ENCODE peak calls at places on chromosomes 4 and X, in four cellular contexts. V is iPS DF 6.9, L is ascending aorta, I is PC-3. S is an unnamed sample.

GRCh38 chr4:189507060-189507459 is 433.6 kb upstream of the FRG1 start:
- DNase-seq in V (no peak), L (no peak), I (no peak), S (no peak)

GRCh38 chr4:79695848-79696247 is 287.8 kb upstream of the GK2 start:
- DNase-seq in V (no peak), L (no peak), I (no peak), S (no peak)

GRCh38 chrX:41596586-41596985 is 92.2 kb upstream of the GPR34 start:
- DNase-seq in V (no peak), L (no peak), I (no peak), S (no peak)

GRCh38 chr4:151004222-151004621 is 10.9 kb downstream of the LRBA start:
- DNase-seq in V (no peak), L (no peak), I (peak; percentile 60), S (no peak)

GRCh38 chrX:151633157-151633556 is 62.1 kb upstream of the PRRG3 start:
- DNase-seq in V (no peak), L (no peak), I (no peak), S (no peak)

GRCh38 chrX:135389717-135390116 is 32.0 kb upstream of the SMIM10L2A start:
- DNase-seq in V (no peak), L (no peak), I (peak; percentile 88), S (no peak)

GRCh38 chr4:143025111-143025704 is 159.5 kb upstream of the USP38 start:
- DNase-seq in V (peak; percentile 27), L (no peak), I (peak; percentile 55), S (no peak)

GRCh38 chrX:21373001-21373400 is 1.2 kb upstream of the CNKSR2 start:
- DNase-seq in V (no peak), L (no peak), I (no peak), S (no peak)

GRCh38 chrX:99522450-99522849 is 887.6 kb downstream of the PCDH19 start:
- DNase-seq in V (no peak), L (no peak), I (no peak), S (no peak)

GRCh38 chrX:42832764-42833549 is 55.0 kb upstream of the PPP1R2C start:
- DNase-seq in V (no peak), L (no peak), I (no peak), S (no peak)

GRCh38 chr4:48254381-48255072 is 15.1 kb downstream of the TEC start:
- DNase-seq in V (no peak), L (no peak), I (no peak), S (no peak)

GRCh38 chr4:74531952-74532794 is 87.2 kb downstream of the AREG start:
- DNase-seq in V (peak; percentile 60), L (no peak), I (peak; percentile 85), S (no peak)

GRCh38 chr4:156838761-156839160 is 132.8 kb downstream of the PDGFC start:
- DNase-seq in V (no peak), L (no peak), I (no peak), S (no peak)

GRCh38 chr4:184911310-184911709 is 85.5 kb upstream of the ACSL1 start:
- DNase-seq in V (no peak), L (no peak), I (peak; percentile 76), S (no peak)

GRCh38 chr4:66465111-66465510 is 794.8 kb upstream of the EPHA5 start:
- DNase-seq in V (no peak), L (no peak), I (peak; percentile 50), S (no peak)

GRCh38 chr4:36870121-36870520 is 374.4 kb upstream of the NWD2 start:
- DNase-seq in V (no peak), L (no peak), I (no peak), S (no peak)

GRCh38 chr4:140046573-140046972 is 107.4 kb downstream of the MAML3 start:
- DNase-seq in V (no peak), L (no peak), I (peak; percentile 10), S (no peak)

GRCh38 chr4:144903953-144904711 is 193.9 kb downstream of the ANAPC10 start:
- DNase-seq in V (no peak), L (no peak), I (peak; percentile 17), S (no peak)

GRCh38 chrX:6163761-6164160 is 64.9 kb downstream of the NLGN4X start:
- DNase-seq in V (no peak), L (no peak), I (no peak), S (no peak)

GRCh38 chr4:142960134-142960533 is 114.0 kb upstream of the INPP4B start:
- DNase-seq in V (no peak), L (no peak), I (no peak), S (no peak)

GRCh38 chrX:73913580-73913979 is 350.6 kb downstream of the CHIC1 start:
- DNase-seq in V (no peak), L (no peak), I (no peak), S (no peak)

GRCh38 chr4:19961092-19961491 is 290.6 kb upstream of the SLIT2 start:
- DNase-seq in V (no peak), L (no peak), I (no peak), S (no peak)

GRCh38 chr4:140049924-140050681 is 103.9 kb downstream of the MAML3 start:
- DNase-seq in V (peak; percentile 48), L (no peak), I (peak; percentile 18), S (no peak)

GRCh38 chr4:112386051-112386450 is 88.9 kb downstream of the ALPK1 start:
- DNase-seq in V (no peak), L (no peak), I (no peak), S (no peak)

GRCh38 chr4:179586460-179586859 is 2144.2 kb upstream of the AGA start:
- DNase-seq in V (peak; percentile 2), L (no peak), I (peak; percentile 16), S (no peak)

GRCh38 chr4:154559141-154559841 is 3.5 kb upstream of the FGB start:
- DNase-seq in V (peak; percentile 33), L (no peak), I (peak; percentile 78), S (no peak)

GRCh38 chr4:7347981-7348380 is 86.7 kb downstream of the PSAPL1 start:
- DNase-seq in V (no peak), L (no peak), I (peak; percentile 30), S (no peak)

GRCh38 chr4:100302061-100303026 is 112.1 kb upstream of the DDIT4L start:
- DNase-seq in V (no peak), L (no peak), I (no peak), S (no peak)

GRCh38 chr4:14916554-14917304 is 85.6 kb upstream of the CPEB2 start:
- DNase-seq in V (no peak), L (no peak), I (peak; percentile 84), S (no peak)

GRCh38 chrX:148540114-148540513 is 39.7 kb downstream of the AFF2 start:
- DNase-seq in V (no peak), L (no peak), I (no peak), S (no peak)

GRCh38 chrX:20857746-20858145 is 516.5 kb upstream of the CNKSR2 start:
- DNase-seq in V (no peak), L (no peak), I (peak; percentile 52), S (no peak)

GRCh38 chr4:173013232-173013932 is 155.2 kb upstream of the GALNT7 start:
- DNase-seq in V (peak; percentile 55), L (no peak), I (peak; percentile 57), S (peak; percentile 13)

GRCh38 chr4:57110635-57111546 is 706 bp upstream of the IGFBP7 start:
- DNase-seq in V (peak; percentile 29), L (no peak), I (no peak), S (no peak)

GRCh38 chr4:176755001-176755400 is 37.7 kb downstream of the VEGFC start:
- DNase-seq in V (no peak), L (no peak), I (no peak), S (no peak)
- H3K9me3 ChIP-seq in V (no peaks in the 10 kb centered on the region), L (no peaks in the 10 kb centered on the region), I (no peaks in the 10 kb centered on the region), S (no peaks in the 10 kb centered on the region)

GRCh38 chrX:54494166-54494969 is 1.7 kb downstream of the FGD1 start:
- DNase-seq in V (no peak), L (no peak), I (no peak), S (no peak)
- H3K4me3 ChIP-seq in V (peak overlapping the region; percentile 72), L (peak overlapping the region; percentile 74), I (peak overlapping the region; percentile 84), S (no peak overlapping the region)

GRCh38 chr4:70627620-70628019 is 924 bp upstream of the ENAM start:
- DNase-seq in V (no peak), L (no peak), I (no peak), S (no peak)
- H3K27ac ChIP-seq in V (no peak overlapping the region), L (no peak overlapping the region), I (no peak overlapping the region), S (no peak overlapping the region)

DNA sequence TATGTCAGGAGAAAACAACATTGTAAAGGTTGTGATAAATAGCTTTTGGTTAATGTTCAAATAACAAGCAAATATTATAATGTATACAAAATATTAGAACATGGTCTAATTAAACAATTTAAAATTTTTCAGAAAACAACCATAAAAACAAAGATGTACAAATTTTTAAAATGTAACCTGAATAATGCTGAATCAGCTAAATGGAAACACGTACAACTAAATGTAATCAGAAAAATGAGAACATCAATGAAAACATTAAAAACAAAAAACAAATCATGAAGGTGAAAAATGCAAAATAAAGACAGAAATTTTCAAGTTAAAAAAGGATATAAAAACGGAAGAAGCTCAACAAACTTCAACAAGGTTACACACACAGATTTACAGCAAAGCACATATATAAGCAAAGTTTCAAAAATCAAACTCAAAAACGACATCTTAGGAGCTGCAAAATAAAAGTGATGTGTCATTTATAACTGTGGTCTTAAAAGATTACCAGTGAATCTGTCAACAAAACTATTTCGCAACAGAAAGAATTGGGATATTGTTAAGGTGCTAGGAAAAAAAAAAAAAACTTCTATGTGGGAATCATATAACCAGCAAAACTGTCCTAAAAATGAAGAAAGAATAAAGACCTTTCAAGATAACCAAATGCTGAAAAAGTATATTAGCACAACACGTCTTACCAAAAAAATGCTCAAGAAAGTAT is 31.8 kb downstream of the ZNF732 start:
- DNase-seq in V (no peak), L (no peak), I (no peak), S (no peak)
- H3K9me3 ChIP-seq in V (peaks cover 2% of the 10 kb centered on the region), L (peaks cover 92% of the 10 kb centered on the region), I (peaks cover 52% of the 10 kb centered on the region), S (peaks cover 21% of the 10 kb centered on the region)

DNA sequence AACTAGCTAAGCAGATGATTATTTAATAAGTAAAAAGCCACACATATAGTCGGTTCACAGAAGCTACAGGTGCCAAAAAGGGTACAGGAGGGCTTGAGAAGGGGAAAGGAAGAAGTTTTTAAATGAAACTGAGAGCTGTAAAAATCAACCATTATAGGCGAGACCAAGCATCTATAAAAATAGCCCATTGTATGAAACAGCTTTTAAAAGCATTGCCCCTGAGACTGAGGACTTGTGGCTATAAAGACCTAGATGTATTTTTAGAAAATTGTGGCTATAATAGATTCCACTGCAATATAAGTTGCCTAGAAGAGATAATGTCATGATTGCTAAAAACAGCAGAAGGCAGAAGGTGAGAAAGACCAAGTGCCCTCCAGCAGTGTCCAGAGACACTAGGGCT is 15.0 kb upstream of the TTC29 start:
- DNase-seq in V (no peak), L (no peak), I (no peak), S (no peak)
- H3K4me3 ChIP-seq in V (no peak overlapping the region), L (no peak overlapping the region), I (no peak overlapping the region), S (no peak overlapping the region)

DNA sequence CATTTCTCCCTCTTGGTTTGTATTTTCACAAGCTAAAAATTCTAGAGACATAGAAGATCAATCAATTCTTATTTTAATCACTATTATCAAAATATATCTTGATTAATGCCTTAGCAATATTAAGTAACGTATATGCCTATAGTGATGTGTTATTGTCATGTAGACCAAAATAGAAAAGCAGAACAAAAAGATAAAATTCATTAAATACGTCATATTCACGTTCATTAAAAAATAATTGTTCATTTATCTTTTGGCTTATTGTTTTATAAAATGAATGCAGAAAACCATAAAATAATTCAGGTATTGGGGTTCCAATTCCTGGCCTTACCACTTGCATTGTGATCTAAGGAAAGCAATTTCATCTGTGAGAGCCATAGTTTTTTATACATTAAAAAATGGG is 72.2 kb downstream of the AMELX start:
- DNase-seq in V (no peak), L (no peak), I (no peak), S (no peak)
- H3K27ac ChIP-seq in V (no peak overlapping the region), L (no peak overlapping the region), I (no peak overlapping the region), S (no peak overlapping the region)

GRCh38 chrX:38358274-38358673 is 5.9 kb downstream of the OTC start:
- DNase-seq in V (no peak), L (no peak), I (no peak), S (no peak)
- H3K9me3 ChIP-seq in V (no peaks in the 10 kb centered on the region), L (no peaks in the 10 kb centered on the region), I (no peaks in the 10 kb centered on the region), S (no peaks in the 10 kb centered on the region)

GRCh38 chr4:183636923-183637322 is 22.1 kb downstream of the RWDD4 start:
- DNase-seq in V (no peak), L (no peak), I (peak; percentile 49), S (no peak)
- H3K4me3 ChIP-seq in V (no peak overlapping the region), L (peak overlapping the region; percentile 29), I (peak overlapping the region; percentile 36), S (no peak overlapping the region)